ENCODE peak calls at places on chromosomes 13 and 19, in six cellular contexts. J is heart left ventricle, O is trophoblast cell, E is AG04450, K is cardiac fibroblast, W is MM.1S. F is an unnamed sample.

GRCh38 chr13:68696907-68697306 is 1410.7 kb upstream of the ATXN8OS start:
- DNase-seq in J (no peak), O (no peak), E (no peak), K (no peak), W (no peak), F (no peak)

GRCh38 chr19:5083547-5083965 is 114.6 kb downstream of the KDM4B start:
- DNase-seq in J (no peak), O (no peak), E (no peak), K (peak), W (no peak), F (peak)

GRCh38 chr13:96796234-96796633 is 198.0 kb downstream of the OXGR1 start:
- DNase-seq in J (no peak), O (no peak), E (no peak), K (no peak), W (no peak), F (peak)

GRCh38 chr13:61358599-61358998 is 57.0 kb downstream of the PCDH20 start:
- DNase-seq in J (no peak), O (no peak), E (no peak), K (no peak), W (no peak), F (no peak)

GRCh38 chr19:2523630-2524311 is 47.8 kb downstream of the GADD45B start:
- DNase-seq in J (no peak), O (peak), E (no peak), K (no peak), W (no peak), F (peak)

GRCh38 chr19:10043286-10043927 is 30.1 kb downstream of the RDH8 start:
- DNase-seq in J (no peak), O (no peak), E (no peak), K (peak), W (no peak), F (peak)

GRCh38 chr13:41909524-41909923 is 51.4 kb downstream of the VWA8 start:
- DNase-seq in J (no peak), O (no peak), E (no peak), K (no peak), W (no peak), F (no peak)

GRCh38 chr19:40219721-40220276 is 1.6 kb upstream of the TTC9B start:
- DNase-seq in J (no peak), O (no peak), E (no peak), K (peak), W (no peak), F (peak)

GRCh38 chr13:40798380-40798779 is 9.0 kb downstream of the SLC25A15 start:
- DNase-seq in J (no peak), O (no peak), E (no peak), K (no peak), W (peak), F (no peak)

GRCh38 chr19:46404039-46404883 is 9.1 kb downstream of the CCDC8 start:
- DNase-seq in J (peak), O (no peak), E (no peak), K (peak), W (no peak), F (peak)

DNA sequence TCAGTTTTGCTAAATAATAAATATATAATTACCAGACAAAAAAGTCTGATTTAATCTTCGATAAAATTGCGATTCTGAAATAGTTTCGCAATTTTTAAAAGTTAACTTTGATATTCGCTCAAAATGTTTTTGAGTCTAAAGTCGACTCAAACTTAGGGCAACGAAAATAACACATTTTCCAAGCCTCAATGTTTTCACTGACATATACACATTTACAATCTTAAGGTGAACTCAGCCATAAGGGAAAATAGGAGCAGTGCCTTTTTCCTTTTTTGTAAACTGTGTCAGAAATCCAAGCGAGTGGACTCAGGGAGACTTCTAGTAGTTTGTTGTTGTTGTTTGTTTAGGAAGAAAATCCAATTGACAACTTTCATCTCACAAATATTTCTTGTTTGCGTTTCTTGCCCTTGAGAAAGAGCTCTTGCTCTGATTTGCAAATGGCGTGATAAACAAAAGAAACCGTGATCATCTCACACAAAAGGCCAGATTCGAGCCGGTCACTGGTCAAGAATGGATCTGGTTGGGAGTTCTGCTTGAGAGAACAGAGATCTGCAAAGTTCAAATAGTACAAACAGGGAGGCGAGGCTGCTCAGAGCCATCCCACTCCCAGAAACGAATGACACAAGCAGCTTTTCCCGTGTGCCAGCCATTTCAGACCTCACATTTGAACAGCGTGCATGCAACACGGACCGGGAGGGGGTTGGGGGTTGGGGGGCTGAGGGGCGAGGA is 2.1 kb downstream of the SOX21 start:
- DNase-seq in J (no peak), O (no peak), E (no peak), K (no peak), W (no peak), F (no peak)
- H3K4me3 ChIP-seq in J (no peak), O (no peak), E (no peak), K (no peak), W (no peak), F (no peak)

DNA sequence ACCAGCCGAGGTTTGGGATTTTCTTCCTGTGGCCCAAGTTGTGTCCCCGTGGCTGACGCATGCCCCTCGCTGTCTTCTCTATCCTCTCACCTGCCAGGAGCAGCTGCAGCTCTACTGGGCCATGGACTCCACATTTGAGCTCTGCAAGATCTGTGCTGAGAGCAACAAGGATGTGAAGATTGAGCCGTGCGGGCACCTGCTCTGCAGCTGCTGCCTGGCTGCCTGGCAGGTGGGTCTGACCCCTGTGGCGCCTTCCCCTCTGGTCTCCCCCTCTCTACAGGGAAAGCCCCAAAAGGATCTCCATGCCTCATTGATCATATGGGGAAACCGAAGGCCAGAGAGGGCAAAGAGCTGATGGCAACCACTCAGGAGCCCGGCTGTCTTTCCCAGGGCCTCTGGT is 14.6 kb downstream of the CBLC start:
- DNase-seq in J (no peak), O (no peak), E (no peak), K (no peak), W (no peak), F (no peak)
- H3K4me3 ChIP-seq in J (no peak), O (no peak), E (no peak), K (no peak), W (no peak), F (no peak)

DNA sequence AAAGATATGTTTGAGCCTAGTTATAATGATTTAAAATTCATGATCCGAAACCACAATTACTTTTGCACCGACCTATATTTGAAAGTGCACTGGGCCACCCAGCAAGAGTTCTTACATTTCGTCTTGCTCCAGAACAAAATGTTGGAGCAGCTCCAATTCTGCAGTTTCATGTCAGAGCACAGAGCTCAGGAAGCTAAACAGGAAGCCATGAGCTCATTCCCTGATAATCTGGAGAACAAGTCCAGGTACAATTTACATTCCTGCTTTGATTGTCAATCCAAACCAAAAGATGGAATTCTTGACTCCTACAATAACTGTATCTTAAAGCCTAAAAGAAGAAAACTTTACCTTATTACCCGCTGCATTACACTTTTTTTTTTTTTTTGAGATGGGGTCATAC is 131.8 kb downstream of the KCTD12 start:
- DNase-seq in J (peak), O (no peak), E (no peak), K (peak), W (no peak), F (peak)
- H3K4me3 ChIP-seq in J (no peak), O (no peak), E (no peak), K (no peak), W (no peak), F (no peak)

GRCh38 chr13:114127473-114128347 is 4.7 kb downstream of the RASA3 start:
- DNase-seq in J (no peak), O (no peak), E (no peak), K (no peak), W (no peak), F (no peak)
- H3K4me3 ChIP-seq in J (no peak), O (no peak), E (peak), K (no peak), W (no peak), F (peak)